ENCODE peak calls at places on chromosomes 3 and 15, in four cellular contexts. R is H1, C is SK-N-SH, E is GM12878. G is an unnamed sample.

GRCh38 chr15:60396560-60396963 is 1.2 kb downstream of the ANXA2 start:
- DNase-seq in C (no peak), R (no peak), E (no peak), G (no peak)

GRCh38 chr3:126555795-126556636 is 2.7 kb downstream of the C3orf22 start:
- DNase-seq in C (no peak), E (no peak), R (no peak), G (no peak)

GRCh38 chr15:82862886-82863285 is 53.5 kb downstream of the WHAMM start:
- DNase-seq in E (no peak), R (no peak), C (no peak), G (no peak)

GRCh38 chr15:57916695-57917094 is 148.8 kb downstream of the ALDH1A2 start:
- DNase-seq in C (no peak), E (no peak), R (no peak), G (no peak)

GRCh38 chr3:113746955-113747718 is at the start of gene ATP6V1A:
- DNase-seq in E (no peak), R (no peak), C (peak; percentile 85), G (peak; percentile 77)

GRCh38 chr3:163129287-163129686 is 1632.7 kb downstream of the OTOL1 start:
- DNase-seq in C (no peak), R (no peak), E (no peak), G (no peak)

GRCh38 chr3:9080165-9080564 is 116.9 kb upstream of the RAD18 start:
- DNase-seq in C (no peak), R (no peak), E (no peak), G (no peak)

GRCh38 chr15:90095521-90095959 is 6.7 kb downstream of the IDH2 start:
- DNase-seq in C (no peak), R (no peak), E (no peak), G (no peak)

GRCh38 chr3:42055291-42055690 is 35.9 kb upstream of the TRAK1 start:
- DNase-seq in R (no peak), C (no peak), E (no peak), G (no peak)

GRCh38 chr3:117603097-117603496 is 893.5 kb downstream of the TUSC7 start:
- DNase-seq in E (no peak), C (no peak), R (no peak), G (no peak)

GRCh38 chr3:46844851-46845250 is 18.4 kb downstream of the MYL3 start:
- DNase-seq in C (peak; percentile 55), R (no peak), E (no peak), G (no peak)

GRCh38 chr3:37491776-37492175 is 317.4 kb upstream of the LRRFIP2 start:
- DNase-seq in C (no peak), E (no peak), R (no peak), G (no peak)

GRCh38 chr15:98000249-98001203 is 40.0 kb downstream of the ARRDC4 start:
- DNase-seq in C (no peak), E (no peak), R (no peak), G (no peak)

GRCh38 chr3:98329392-98330124 is 24.1 kb upstream of the OR5K4 start:
- DNase-seq in R (no peak), E (peak; percentile 27), C (peak; percentile 32), G (peak; percentile 11)

GRCh38 chr3:171320721-171321120 is 139.5 kb downstream of the TNIK start:
- DNase-seq in C (no peak), R (no peak), E (no peak), G (no peak)

GRCh38 chr15:87618203-87618725 is 638.3 kb downstream of the NTRK3 start:
- DNase-seq in E (no peak), C (no peak), R (no peak), G (no peak)

GRCh38 chr15:90264649-90265048 is 823 bp upstream of the NGRN start:
- DNase-seq in R (no peak), C (no peak), E (no peak), G (no peak)

GRCh38 chr3:83968386-83968785 is 990.4 kb upstream of the CADM2 start:
- DNase-seq in E (no peak), R (no peak), C (no peak), G (no peak)

GRCh38 chr15:56040081-56041035 is 46.9 kb upstream of the NEDD4 start:
- DNase-seq in E (no peak), R (peak; percentile 25), C (no peak), G (no peak)

GRCh38 chr3:143348486-143349327 is 229.1 kb downstream of the CHST2 start:
- DNase-seq in C (no peak), E (no peak), R (no peak), G (peak; percentile 75)

GRCh38 chr15:98286831-98287230 is 326.3 kb downstream of the ARRDC4 start:
- DNase-seq in C (no peak), R (no peak), E (no peak), G (no peak)

GRCh38 chr3:130702985-130703384 is 43.6 kb downstream of the PIK3R4 start:
- DNase-seq in R (no peak), E (no peak), C (no peak), G (no peak)

GRCh38 chr3:179949428-179949827 is 87.3 kb downstream of the PEX5L start:
- DNase-seq in R (no peak), E (no peak), C (no peak), G (no peak)

GRCh38 chr3:96200897-96201296 is 613.5 kb upstream of the EPHA6 start:
- DNase-seq in R (no peak), C (no peak), E (no peak), G (no peak)

GRCh38 chr3:105368575-105369500 is 2.1 kb downstream of the ALCAM start:
- DNase-seq in R (no peak), E (peak; percentile 69), C (peak; percentile 48), G (no peak)

GRCh38 chr3:126259411-126260391 is 79.3 kb upstream of the ALDH1L1 start:
- DNase-seq in C (peak; percentile 79), R (no peak), E (no peak), G (peak; percentile 37)

GRCh38 chr3:50623840-50624474 is 7.0 kb downstream of the MAPKAPK3 start:
- DNase-seq in E (no peak), R (no peak), C (no peak), G (no peak)

GRCh38 chr15:44780608-44781007 is 44.3 kb downstream of the TRIM69 start:
- DNase-seq in C (no peak), R (no peak), E (no peak), G (no peak)

GRCh38 chr15:62105266-62105665 is 38.5 kb downstream of the C2CD4A start:
- DNase-seq in E (no peak), R (no peak), C (no peak), G (no peak)

GRCh38 chr15:27826411-27826810 is 272.7 kb downstream of the OCA2 start:
- DNase-seq in C (no peak), E (no peak), R (no peak), G (no peak)

GRCh38 chr15:27828721-27829120 is 270.4 kb downstream of the OCA2 start:
- DNase-seq in C (no peak), R (no peak), E (no peak), G (no peak)

GRCh38 chr15:27827336-27827735 is 271.8 kb downstream of the OCA2 start:
- DNase-seq in C (no peak), E (no peak), R (no peak), G (no peak)

GRCh38 chr15:27825023-27825422 is 274.1 kb downstream of the OCA2 start:
- DNase-seq in C (no peak), E (no peak), R (no peak), G (no peak)

GRCh38 chr15:27826902-27827321 is 272.2 kb downstream of the OCA2 start:
- DNase-seq in R (no peak), E (no peak), C (no peak), G (no peak)
- TF ChIP-seq NRF1 in R (no peak), E (no peak), C (no peak), G (no peak)

DNA sequence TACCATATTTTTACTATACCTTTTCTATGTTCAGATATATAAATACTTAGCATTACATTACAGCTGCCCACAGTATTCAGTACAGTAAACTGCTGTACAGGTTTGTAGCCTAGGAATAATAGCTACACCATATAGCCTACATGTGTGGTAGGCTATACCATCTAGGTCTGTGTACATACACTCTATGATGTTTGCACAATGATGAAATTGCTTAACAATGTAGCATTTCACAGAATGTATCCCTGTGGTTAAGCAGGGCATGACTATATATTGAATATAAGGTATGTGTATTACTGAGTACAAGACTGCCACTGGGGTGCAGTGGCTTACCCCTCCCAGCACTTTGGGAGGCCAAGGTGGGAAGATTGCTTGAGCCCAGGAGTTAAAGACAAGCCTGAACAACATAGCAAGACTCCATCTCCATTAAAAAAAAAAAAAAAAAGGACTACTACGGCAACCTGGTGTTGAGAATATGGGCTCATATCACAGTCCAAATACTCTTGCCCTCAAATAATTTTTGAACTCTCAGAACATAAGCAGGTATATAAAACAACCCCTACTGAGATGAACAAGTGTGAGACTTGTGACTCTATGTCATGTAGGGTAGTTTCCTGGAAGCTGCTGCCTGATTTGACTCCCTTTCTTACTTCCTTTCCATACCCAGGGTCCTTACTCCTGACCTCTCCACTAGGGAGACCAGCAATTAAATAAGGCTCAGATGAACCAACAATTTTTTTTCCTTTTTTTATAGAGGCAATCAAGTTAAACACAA is 4.8 kb downstream of the PPP1R14D start:
- DNase-seq in R (no peak), C (no peak), E (no peak), G (no peak)
- TF ChIP-seq NRF1 in R (no peak), C (no peak), E (no peak), G (no peak)

GRCh38 chr3:125194849-125195601 is 17.5 kb downstream of the SLC12A8 start:
- DNase-seq in E (no peak), R (no peak), C (no peak), G (no peak)
- TF ChIP-seq NRF1 in E (no peak), R (no peak), C (no peak), G (no peak)

GRCh38 chr3:67564973-67565372 is 89.4 kb downstream of the SUCLG2 start:
- DNase-seq in E (no peak), C (no peak), R (no peak), G (no peak)

GRCh38 chr3:67564008-67564407 is 90.4 kb downstream of the SUCLG2 start:
- DNase-seq in C (no peak), R (no peak), E (no peak), G (no peak)

GRCh38 chr3:67558429-67558828 is 96.0 kb downstream of the SUCLG2 start:
- DNase-seq in E (no peak), R (no peak), C (no peak), G (no peak)

GRCh38 chr3:67559029-67559605 is 95.3 kb downstream of the SUCLG2 start:
- DNase-seq in R (no peak), C (no peak), E (no peak), G (no peak)

GRCh38 chr3:67561995-67562394 is 92.4 kb downstream of the SUCLG2 start:
- DNase-seq in C (no peak), R (no peak), E (no peak), G (no peak)
- TF ChIP-seq NRF1 in C (no peak), R (no peak), E (no peak), G (no peak)

G was measured in K562.